ENCODE peak calls at places on chromosomes 16 and 17, in seven cellular contexts. One of them, this sample, is unnamed.

GRCh38 chr17:10123093-10123492 is 75.3 kb downstream of the GAS7 start:
- DNase-seq in fibroblast of lung: no peak
- DNase-seq in GM23248: no peak
- DNase-seq in fibroblast of pulmonary artery: no peak
- DNase-seq in hepatocyte: no peak
- DNase-seq in heart right ventricle: no peak
- DNase-seq in A673: no peak
- DNase-seq in this sample: no peak

GRCh38 chr17:82225368-82226029 is 3.3 kb upstream of the SLC16A3 start:
- DNase-seq in A673: no peak
- DNase-seq in heart right ventricle: no peak
- DNase-seq in fibroblast of pulmonary artery: no peak
- DNase-seq in hepatocyte: no peak
- DNase-seq in fibroblast of lung: no peak
- DNase-seq in GM23248: no peak
- DNase-seq in this sample: no peak

GRCh38 chr16:29321000-29321393 is 85.5 kb downstream of the NPIPB11 start:
- DNase-seq in GM23248: no peak
- DNase-seq in heart right ventricle: no peak
- DNase-seq in fibroblast of lung: no peak
- DNase-seq in fibroblast of pulmonary artery: no peak
- DNase-seq in A673: no peak
- DNase-seq in hepatocyte: no peak
- DNase-seq in this sample: no peak

GRCh38 chr17:11742891-11743290 is 144.6 kb downstream of the DNAH9 start:
- DNase-seq in GM23248: no peak
- DNase-seq in fibroblast of lung: no peak
- DNase-seq in A673: peak; percentile 81
- DNase-seq in fibroblast of pulmonary artery: no peak
- DNase-seq in hepatocyte: peak; percentile 40
- DNase-seq in heart right ventricle: no peak
- DNase-seq in this sample: no peak

GRCh38 chr17:71304498-71305158 is 816.2 kb upstream of the SOX9 start:
- DNase-seq in hepatocyte: no peak
- DNase-seq in A673: no peak
- DNase-seq in fibroblast of lung: no peak
- DNase-seq in heart right ventricle: no peak
- DNase-seq in fibroblast of pulmonary artery: no peak
- DNase-seq in GM23248: no peak
- DNase-seq in this sample: no peak

GRCh38 chr17:13385481-13385907 is 216.2 kb downstream of the HS3ST3A1 start:
- DNase-seq in fibroblast of pulmonary artery: peak; percentile 33
- DNase-seq in heart right ventricle: no peak
- DNase-seq in GM23248: peak; percentile 73
- DNase-seq in hepatocyte: peak; percentile 39
- DNase-seq in A673: no peak
- DNase-seq in fibroblast of lung: peak; percentile 67
- DNase-seq in this sample: no peak

GRCh38 chr16:30740364-30741251 is 7.6 kb upstream of the PHKG2 start:
- DNase-seq in fibroblast of lung: peak; percentile 80
- DNase-seq in heart right ventricle: peak; percentile 80
- DNase-seq in fibroblast of pulmonary artery: peak; percentile 76
- DNase-seq in GM23248: peak; percentile 91
- DNase-seq in A673: no peak
- DNase-seq in hepatocyte: peak; percentile 87
- DNase-seq in this sample: peak; percentile 35

GRCh38 chr17:19388791-19389190 is 1.8 kb upstream of the MFAP4 start:
- DNase-seq in fibroblast of pulmonary artery: no peak
- DNase-seq in GM23248: no peak
- DNase-seq in hepatocyte: no peak
- DNase-seq in A673: no peak
- DNase-seq in fibroblast of lung: peak; percentile 26
- DNase-seq in heart right ventricle: no peak
- DNase-seq in this sample: no peak

GRCh38 chr16:55439101-55439690 is 39.8 kb upstream of the MMP2 start:
- DNase-seq in hepatocyte: no peak
- DNase-seq in heart right ventricle: no peak
- DNase-seq in fibroblast of lung: no peak
- DNase-seq in fibroblast of pulmonary artery: no peak
- DNase-seq in GM23248: peak; percentile 53
- DNase-seq in A673: no peak
- DNase-seq in this sample: no peak

GRCh38 chr17:3959295-3959899 is 4.8 kb downstream of the ATP2A3 start:
- DNase-seq in fibroblast of lung: peak; percentile 70
- DNase-seq in fibroblast of pulmonary artery: no peak
- DNase-seq in hepatocyte: peak; percentile 78
- DNase-seq in heart right ventricle: no peak
- DNase-seq in GM23248: peak; percentile 55
- DNase-seq in A673: no peak
- DNase-seq in this sample: no peak

GRCh38 chr17:1072551-1072961 is 75.6 kb downstream of the TIMM22 start:
- DNase-seq in fibroblast of pulmonary artery: no peak
- DNase-seq in hepatocyte: no peak
- DNase-seq in heart right ventricle: no peak
- DNase-seq in GM23248: no peak
- DNase-seq in fibroblast of lung: no peak
- DNase-seq in A673: no peak
- DNase-seq in this sample: no peak

GRCh38 chr17:48175692-48176450 is 68.3 kb downstream of the SNX11 start:
- DNase-seq in A673: no peak
- DNase-seq in fibroblast of pulmonary artery: peak; percentile 51
- DNase-seq in fibroblast of lung: peak; percentile 73
- DNase-seq in GM23248: peak; percentile 74
- DNase-seq in hepatocyte: no peak
- DNase-seq in heart right ventricle: no peak
- DNase-seq in this sample: no peak

GRCh38 chr17:43822566-43823190 is 10.3 kb downstream of the MPP3 start:
- DNase-seq in fibroblast of lung: no peak
- DNase-seq in heart right ventricle: no peak
- DNase-seq in fibroblast of pulmonary artery: peak; percentile 47
- DNase-seq in GM23248: no peak
- DNase-seq in hepatocyte: no peak
- DNase-seq in A673: no peak
- DNase-seq in this sample: no peak

GRCh38 chr17:74303300-74303699 is 22.7 kb upstream of the KIF19 start:
- DNase-seq in fibroblast of pulmonary artery: no peak
- DNase-seq in hepatocyte: no peak
- DNase-seq in heart right ventricle: no peak
- DNase-seq in A673: no peak
- DNase-seq in GM23248: no peak
- DNase-seq in fibroblast of lung: no peak
- DNase-seq in this sample: no peak

GRCh38 chr16:66223176-66223780 is 143.2 kb upstream of the CDH5 start:
- DNase-seq in A673: peak; percentile 55
- DNase-seq in GM23248: peak; percentile 66
- DNase-seq in hepatocyte: no peak
- DNase-seq in fibroblast of pulmonary artery: peak; percentile 75
- DNase-seq in fibroblast of lung: peak; percentile 73
- DNase-seq in heart right ventricle: no peak
- DNase-seq in this sample: no peak

DNA sequence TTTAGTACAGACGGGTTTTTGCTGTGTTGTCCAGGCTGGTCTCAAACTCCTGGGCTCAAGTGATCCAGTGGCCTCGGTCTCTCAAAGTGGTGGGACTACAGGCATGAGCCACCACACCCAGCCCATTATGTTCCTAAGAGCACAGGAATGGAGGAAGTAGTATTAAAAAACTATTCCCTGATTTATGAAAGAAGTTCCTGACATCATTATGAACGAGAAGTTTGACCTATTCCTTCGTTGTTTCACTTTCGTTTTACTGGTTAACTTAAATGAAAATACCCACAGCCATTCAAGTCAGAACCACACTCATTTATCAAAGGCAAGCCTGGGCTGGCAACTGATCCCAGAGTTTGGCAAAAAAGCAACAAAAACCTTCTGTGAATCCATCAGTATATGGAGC is 13.5 kb upstream of the CBX4 start:
- DNase-seq in heart right ventricle: no peak
- DNase-seq in A673: no peak
- DNase-seq in GM23248: peak; percentile 57
- DNase-seq in fibroblast of lung: peak; percentile 81
- DNase-seq in hepatocyte: no peak
- DNase-seq in fibroblast of pulmonary artery: no peak
- DNase-seq in this sample: peak; percentile 73
- H3K4me3 ChIP-seq in heart right ventricle: no peak overlapping the region
- H3K4me3 ChIP-seq in A673: no peak overlapping the region
- H3K4me3 ChIP-seq in GM23248: peak overlapping the region; percentile 65
- H3K4me3 ChIP-seq in fibroblast of lung: peak overlapping the region; percentile 32
- H3K4me3 ChIP-seq in hepatocyte: no peak overlapping the region
- H3K4me3 ChIP-seq in fibroblast of pulmonary artery: peak overlapping the region; percentile 27
- H3K4me3 ChIP-seq in this sample: no peak overlapping the region

DNA sequence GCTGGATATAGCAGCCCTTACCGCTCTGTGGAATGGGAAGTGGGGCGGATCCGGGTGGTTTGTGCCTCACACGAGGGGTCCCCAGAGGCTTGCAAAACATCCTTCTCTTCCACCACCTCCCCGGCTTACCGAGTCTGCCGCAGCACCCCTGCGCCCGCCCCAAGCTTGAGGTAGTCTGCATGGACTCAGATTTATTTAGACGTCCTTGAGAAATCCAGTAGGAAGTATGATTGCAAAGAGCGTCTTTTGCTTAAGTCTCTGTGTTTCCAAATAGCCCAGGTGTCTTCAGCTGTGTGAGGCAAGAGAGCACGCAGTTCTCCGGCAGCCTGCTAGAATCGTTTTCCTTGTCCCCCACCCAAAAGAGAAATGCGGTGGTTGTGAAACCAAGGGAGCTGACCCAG is 2.4 kb downstream of the KIAA0513 start:
- DNase-seq in A673: no peak
- DNase-seq in hepatocyte: no peak
- DNase-seq in heart right ventricle: no peak
- DNase-seq in fibroblast of pulmonary artery: no peak
- DNase-seq in GM23248: no peak
- DNase-seq in fibroblast of lung: no peak
- DNase-seq in this sample: no peak
- H3K4me3 ChIP-seq in A673: no peak overlapping the region
- H3K4me3 ChIP-seq in hepatocyte: no peak overlapping the region
- H3K4me3 ChIP-seq in heart right ventricle: no peak overlapping the region
- H3K4me3 ChIP-seq in fibroblast of pulmonary artery: no peak overlapping the region
- H3K4me3 ChIP-seq in GM23248: no peak overlapping the region
- H3K4me3 ChIP-seq in fibroblast of lung: no peak overlapping the region
- H3K4me3 ChIP-seq in this sample: no peak overlapping the region

GRCh38 chr17:38875477-38876080 is 5.7 kb downstream of the LASP1 start:
- DNase-seq in fibroblast of pulmonary artery: no peak
- DNase-seq in heart right ventricle: no peak
- DNase-seq in A673: peak; percentile 34
- DNase-seq in hepatocyte: no peak
- DNase-seq in fibroblast of lung: no peak
- DNase-seq in GM23248: peak; percentile 53
- DNase-seq in this sample: no peak

GRCh38 chr17:38877130-38877851 is 7.4 kb downstream of the LASP1 start:
- DNase-seq in fibroblast of lung: no peak
- DNase-seq in A673: peak; percentile 53
- DNase-seq in fibroblast of pulmonary artery: no peak
- DNase-seq in GM23248: no peak
- DNase-seq in hepatocyte: no peak
- DNase-seq in heart right ventricle: no peak
- DNase-seq in this sample: no peak

GRCh38 chr17:38883592-38884526 is 14.0 kb downstream of the LASP1 start:
- DNase-seq in GM23248: peak; percentile 44
- DNase-seq in fibroblast of lung: peak; percentile 57
- DNase-seq in hepatocyte: peak; percentile 7
- DNase-seq in A673: no peak
- DNase-seq in heart right ventricle: peak; percentile 64
- DNase-seq in fibroblast of pulmonary artery: peak; percentile 46
- DNase-seq in this sample: peak; percentile 74

GRCh38 chr17:38881600-38882191 is 11.8 kb downstream of the LASP1 start:
- DNase-seq in fibroblast of pulmonary artery: peak; percentile 90
- DNase-seq in heart right ventricle: peak; percentile 71
- DNase-seq in hepatocyte: peak; percentile 89
- DNase-seq in fibroblast of lung: peak; percentile 58
- DNase-seq in GM23248: peak; percentile 54
- DNase-seq in A673: peak; percentile 76
- DNase-seq in this sample: no peak

DNA sequence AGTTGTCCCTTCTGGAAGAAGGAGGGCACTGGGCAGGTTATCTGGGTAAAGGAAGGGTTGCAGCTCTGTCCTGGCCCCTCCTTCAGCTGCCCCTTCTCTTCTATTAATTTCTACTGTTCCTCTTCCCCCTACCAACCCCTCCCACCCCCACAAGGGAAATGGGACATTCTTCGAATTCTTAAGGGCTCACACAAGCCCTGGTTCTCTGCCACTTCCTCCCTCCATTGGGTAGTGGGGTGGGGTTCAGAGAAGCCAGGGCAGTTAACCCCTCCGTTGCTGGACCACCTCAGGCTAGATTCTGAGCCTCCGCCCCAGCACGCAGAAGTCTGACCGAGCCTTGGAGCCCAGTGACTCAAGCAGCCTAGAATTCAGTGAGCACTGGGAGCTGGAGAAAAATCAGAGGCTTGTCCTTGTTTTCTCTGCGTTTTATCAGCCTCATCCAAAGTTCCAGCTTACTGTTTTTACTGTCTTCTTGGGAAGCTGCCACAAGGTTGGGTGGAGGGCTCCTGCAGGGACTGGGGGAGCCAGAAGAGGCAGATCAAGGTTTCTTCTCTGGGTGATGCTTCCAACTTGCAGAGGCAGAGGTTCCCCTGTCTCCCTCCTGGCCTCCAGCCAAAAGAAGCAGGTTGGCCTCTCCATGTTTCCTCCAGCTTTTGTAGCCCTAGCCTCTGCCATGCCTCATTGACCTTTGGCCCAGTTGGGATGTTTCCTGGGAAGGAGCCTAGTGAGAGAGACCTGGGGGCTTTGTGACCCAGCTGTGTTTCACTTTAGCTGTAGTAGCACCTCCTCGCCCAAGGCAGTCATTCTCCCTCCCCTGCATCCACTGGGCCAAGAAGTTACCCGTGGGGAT is 10.2 kb downstream of the LASP1 start:
- DNase-seq in GM23248: peak; percentile 89
- DNase-seq in fibroblast of pulmonary artery: peak; percentile 82
- DNase-seq in A673: peak; percentile 69
- DNase-seq in hepatocyte: peak; percentile 67
- DNase-seq in heart right ventricle: peak; percentile 55
- DNase-seq in fibroblast of lung: peak; percentile 89
- DNase-seq in this sample: peak; percentile 69
- H3K4me3 ChIP-seq in GM23248: peak overlapping the region; percentile 40
- H3K4me3 ChIP-seq in fibroblast of pulmonary artery: no peak overlapping the region
- H3K4me3 ChIP-seq in A673: no peak overlapping the region
- H3K4me3 ChIP-seq in hepatocyte: no peak overlapping the region
- H3K4me3 ChIP-seq in heart right ventricle: peak overlapping the region; percentile 6
- H3K4me3 ChIP-seq in fibroblast of lung: peak overlapping the region; percentile 11
- H3K4me3 ChIP-seq in this sample: no peak overlapping the region

GRCh38 chr17:5759501-5759925 is 175.2 kb upstream of the NLRP1 start:
- DNase-seq in heart right ventricle: peak; percentile 10
- DNase-seq in fibroblast of lung: no peak
- DNase-seq in hepatocyte: no peak
- DNase-seq in GM23248: no peak
- DNase-seq in A673: no peak
- DNase-seq in fibroblast of pulmonary artery: peak; percentile 90
- DNase-seq in this sample: no peak

GRCh38 chr17:5763595-5763994 is 179.3 kb upstream of the NLRP1 start:
- DNase-seq in heart right ventricle: no peak
- DNase-seq in hepatocyte: no peak
- DNase-seq in GM23248: no peak
- DNase-seq in fibroblast of lung: no peak
- DNase-seq in A673: no peak
- DNase-seq in fibroblast of pulmonary artery: no peak
- DNase-seq in this sample: no peak

GRCh38 chr17:5757306-5757907 is 173.1 kb upstream of the NLRP1 start:
- DNase-seq in GM23248: no peak
- DNase-seq in heart right ventricle: no peak
- DNase-seq in A673: no peak
- DNase-seq in fibroblast of pulmonary artery: no peak
- DNase-seq in fibroblast of lung: no peak
- DNase-seq in hepatocyte: no peak
- DNase-seq in this sample: no peak

GRCh38 chr17:5762191-5762590 is 177.9 kb upstream of the NLRP1 start:
- DNase-seq in A673: no peak
- DNase-seq in fibroblast of lung: no peak
- DNase-seq in fibroblast of pulmonary artery: peak; percentile 16
- DNase-seq in heart right ventricle: no peak
- DNase-seq in hepatocyte: no peak
- DNase-seq in GM23248: no peak
- DNase-seq in this sample: no peak

GRCh38 chr17:5758651-5759050 is 174.3 kb upstream of the NLRP1 start:
- DNase-seq in A673: peak; percentile 50
- DNase-seq in hepatocyte: no peak
- DNase-seq in fibroblast of lung: peak; percentile 65
- DNase-seq in fibroblast of pulmonary artery: peak; percentile 63
- DNase-seq in heart right ventricle: no peak
- DNase-seq in GM23248: no peak
- DNase-seq in this sample: no peak
- H3K4me3 ChIP-seq in A673: no peak overlapping the region
- H3K4me3 ChIP-seq in hepatocyte: no peak overlapping the region
- H3K4me3 ChIP-seq in fibroblast of lung: no peak overlapping the region
- H3K4me3 ChIP-seq in fibroblast of pulmonary artery: no peak overlapping the region
- H3K4me3 ChIP-seq in heart right ventricle: no peak overlapping the region
- H3K4me3 ChIP-seq in GM23248: no peak overlapping the region
- H3K4me3 ChIP-seq in this sample: no peak overlapping the region